ENCODE peak calls at places on chromosomes 6 and 20, in nine cellular contexts. T, Q, G, F, Z, U, N, S and Y are unnamed samples.

GRCh38 chr6:45703041-45703739 is 312.5 kb downstream of the CLIC5 start:
- DNase-seq in T (no peak), Q (no peak), G (no peak), F (no peak), Z (peak), U (peak), N (no peak), S (peak), Y (peak)

GRCh38 chr20:25632940-25633790 is 9.4 kb upstream of the NANP start:
- DNase-seq in T (no peak), Q (no peak), G (no peak), F (no peak), Z (no peak), U (peak), N (no peak), S (peak), Y (no peak)

GRCh38 chr6:161066511-161066910 is 74.9 kb downstream of the MAP3K4 start:
- DNase-seq in T (no peak), Q (no peak), G (no peak), F (no peak), Z (peak), U (no peak), N (no peak), S (peak), Y (peak)

GRCh38 chr20:43744966-43745733 is 18.3 kb upstream of the GTSF1L start:
- DNase-seq in T (no peak), Q (no peak), G (no peak), F (no peak), Z (no peak), U (no peak), N (no peak), S (no peak), Y (no peak)

GRCh38 chr20:33796263-33796906 is 14.8 kb upstream of the CHMP4B start:
- DNase-seq in T (no peak), Q (no peak), G (no peak), F (peak), Z (no peak), U (peak), N (no peak), S (no peak), Y (no peak)

GRCh38 chr6:157929076-157929475 is 52.6 kb upstream of the SYNJ2 start:
- DNase-seq in T (no peak), Q (no peak), G (no peak), F (no peak), Z (no peak), U (no peak), N (no peak), S (no peak), Y (no peak)

GRCh38 chr6:1619666-1620503 is 10.2 kb downstream of the FOXC1 start:
- DNase-seq in T (peak), Q (no peak), G (no peak), F (no peak), Z (no peak), U (no peak), N (no peak), S (no peak), Y (no peak)

GRCh38 chr6:26366504-26366903 is 1.5 kb downstream of the BTN3A2 start:
- DNase-seq in T (no peak), Q (no peak), G (no peak), F (no peak), Z (no peak), U (no peak), N (no peak), S (no peak), Y (no peak)

GRCh38 chr6:160999508-160999907 is 7.9 kb downstream of the MAP3K4 start:
- DNase-seq in T (no peak), Q (no peak), G (no peak), F (no peak), Z (no peak), U (no peak), N (no peak), S (no peak), Y (no peak)